ENCODE peak calls at places on chromosome 20, in seven cellular contexts. X is left ventricle myocardium inferior, H is prostate gland, V is lower lobe of right lung, D is AG10803, W is thoracic aorta, S is breast epithelium. B is an unnamed sample.

GRCh38 chr20:588932-589672 is 21.0 kb downstream of the TCF15 start:
- DNase-seq in X (no peak), W (no peak), D (no peak), V (no peak), H (no peak), S (no peak), B (no peak)

GRCh38 chr20:14142171-14142570 is 146.9 kb downstream of the MACROD2 start:
- DNase-seq in H (peak; percentile 41), D (peak; percentile 45), V (no peak), W (no peak), X (no peak), S (no peak), B (no peak)

GRCh38 chr20:41213150-41213820 is 75.9 kb downstream of the PLCG1 start:
- DNase-seq in W (no peak), D (no peak), V (no peak), X (peak; percentile 42), H (no peak), S (no peak), B (no peak)

GRCh38 chr20:50037123-50037522 is 54.3 kb downstream of the SNAI1 start:
- DNase-seq in D (no peak), V (no peak), S (no peak), H (no peak), X (no peak), W (no peak), B (no peak)

GRCh38 chr20:36890586-36890985 is 14.6 kb downstream of the TLDC2 start:
- DNase-seq in S (no peak), H (peak; percentile 28), W (no peak), X (no peak), D (no peak), V (peak; percentile 14), B (no peak)

GRCh38 chr20:38620501-38620900 is 18.9 kb downstream of the ARHGAP40 start:
- DNase-seq in H (no peak), S (no peak), D (no peak), X (no peak), W (no peak), V (no peak), B (no peak)

GRCh38 chr20:8808180-8808535 is 260.7 kb upstream of the PLCB4 start:
- DNase-seq in V (no peak), X (no peak), H (no peak), S (no peak), D (peak; percentile 34), W (no peak), B (no peak)

GRCh38 chr20:1820137-1821074 is 74.8 kb upstream of the SIRPA start:
- DNase-seq in H (no peak), V (peak; percentile 70), S (no peak), X (no peak), D (peak; percentile 80), W (no peak), B (no peak)

GRCh38 chr20:38724603-38725457 is 544 bp downstream of the SLC32A1 start:
- DNase-seq in V (no peak), W (no peak), X (no peak), S (no peak), H (no peak), D (no peak), B (no peak)

GRCh38 chr20:36773123-36773547 is 428 bp downstream of the DSN1 start:
- DNase-seq in D (no peak), H (no peak), X (no peak), V (no peak), S (no peak), W (no peak), B (no peak)

DNA sequence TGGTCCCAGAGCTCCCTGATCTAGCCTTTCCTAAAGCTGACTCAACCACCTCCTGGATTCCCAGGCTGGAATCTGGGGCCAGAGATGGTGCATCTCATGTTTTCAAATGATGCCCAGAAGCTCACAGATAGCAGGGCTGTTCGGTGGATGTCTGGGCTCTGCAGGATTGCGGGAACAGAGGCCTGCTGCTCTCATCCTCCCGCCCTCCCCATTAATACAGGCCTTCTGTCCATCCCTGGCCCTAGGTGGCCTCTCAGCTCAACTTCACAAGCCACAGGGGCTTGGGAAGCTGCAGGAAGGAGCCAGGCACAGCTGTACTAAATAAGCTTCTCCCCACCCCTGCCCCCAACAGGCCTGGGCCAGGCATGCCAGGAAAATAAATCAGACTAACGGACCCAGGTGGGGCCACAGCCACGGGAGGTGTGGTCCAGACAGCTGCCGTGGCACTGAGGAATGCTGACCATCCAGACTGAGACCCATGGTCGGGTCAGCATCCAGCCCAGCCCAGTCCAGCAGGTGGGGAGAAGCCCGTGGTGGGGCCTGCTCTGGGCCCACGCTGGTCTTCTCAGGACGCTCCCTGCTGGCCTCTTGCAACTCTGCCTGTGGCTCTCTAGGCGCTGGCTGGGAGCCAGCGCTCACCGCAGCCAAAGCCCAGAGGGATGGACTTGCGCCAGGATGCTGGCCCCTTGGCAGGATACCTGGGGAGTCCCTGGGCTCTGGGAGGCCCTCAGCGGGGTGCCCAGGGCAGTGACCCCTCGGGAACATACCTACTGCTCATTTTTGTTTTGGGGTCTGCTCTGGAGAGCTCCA is 8.5 kb upstream of the YTHDF1 start:
- DNase-seq in V (peak; percentile 34), S (no peak), D (peak; percentile 28), W (no peak), X (peak; percentile 60), H (peak; percentile 32), B (no peak)
- TF ChIP-seq CTCF in V (no peak), S (no peak), D (peak; percentile 17), W (no peak), X (peak; percentile 39), H (no peak), B (no peak)

GRCh38 chr20:4295226-4295625 is 279.9 kb upstream of the RNF24 start:
- DNase-seq in D (no peak), S (no peak), X (no peak), H (no peak), V (no peak), W (no peak), B (no peak)

GRCh38 chr20:4289875-4290274 is 274.5 kb upstream of the RNF24 start:
- DNase-seq in D (no peak), H (no peak), X (no peak), W (no peak), S (no peak), V (no peak), B (no peak)
- TF ChIP-seq CTCF in D (no peak), H (no peak), X (no peak), W (no peak), S (no peak), V (no peak), B (no peak)

GRCh38 chr20:30284533-30284932 is 972.9 kb upstream of the DEFB115 start:
- DNase-seq in D (no peak), H (no peak), X (no peak), S (no peak), V (no peak), W (no peak), B (no peak)

GRCh38 chr20:30281584-30282197 is 975.8 kb upstream of the DEFB115 start:
- DNase-seq in S (no peak), H (no peak), W (no peak), X (no peak), D (no peak), V (no peak), B (no peak)

DNA sequence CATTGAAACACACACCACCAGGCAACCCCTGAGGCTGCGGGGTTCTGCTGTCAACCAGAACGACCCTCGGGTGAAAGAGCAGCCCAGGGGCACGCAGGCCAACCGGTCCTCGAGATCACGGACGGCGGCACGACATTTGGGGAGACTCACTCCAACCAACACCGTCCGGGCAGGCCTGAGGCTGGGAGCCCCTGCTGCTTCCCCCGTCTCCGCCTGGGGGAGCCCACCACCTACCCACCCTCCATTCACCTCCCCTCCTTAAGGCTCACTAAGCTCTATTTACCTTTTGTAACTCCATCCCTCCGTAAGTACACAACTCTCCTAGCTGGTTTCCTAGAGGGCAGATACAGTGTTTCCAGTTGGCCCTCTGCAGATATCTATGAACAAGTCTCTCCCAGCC is 971.3 kb upstream of the DEFB115 start:
- DNase-seq in H (no peak), S (no peak), V (no peak), D (no peak), W (no peak), X (no peak), B (no peak)
- TF ChIP-seq CTCF in H (no peak), S (no peak), V (no peak), D (no peak), W (no peak), X (no peak), B (no peak)

DNA sequence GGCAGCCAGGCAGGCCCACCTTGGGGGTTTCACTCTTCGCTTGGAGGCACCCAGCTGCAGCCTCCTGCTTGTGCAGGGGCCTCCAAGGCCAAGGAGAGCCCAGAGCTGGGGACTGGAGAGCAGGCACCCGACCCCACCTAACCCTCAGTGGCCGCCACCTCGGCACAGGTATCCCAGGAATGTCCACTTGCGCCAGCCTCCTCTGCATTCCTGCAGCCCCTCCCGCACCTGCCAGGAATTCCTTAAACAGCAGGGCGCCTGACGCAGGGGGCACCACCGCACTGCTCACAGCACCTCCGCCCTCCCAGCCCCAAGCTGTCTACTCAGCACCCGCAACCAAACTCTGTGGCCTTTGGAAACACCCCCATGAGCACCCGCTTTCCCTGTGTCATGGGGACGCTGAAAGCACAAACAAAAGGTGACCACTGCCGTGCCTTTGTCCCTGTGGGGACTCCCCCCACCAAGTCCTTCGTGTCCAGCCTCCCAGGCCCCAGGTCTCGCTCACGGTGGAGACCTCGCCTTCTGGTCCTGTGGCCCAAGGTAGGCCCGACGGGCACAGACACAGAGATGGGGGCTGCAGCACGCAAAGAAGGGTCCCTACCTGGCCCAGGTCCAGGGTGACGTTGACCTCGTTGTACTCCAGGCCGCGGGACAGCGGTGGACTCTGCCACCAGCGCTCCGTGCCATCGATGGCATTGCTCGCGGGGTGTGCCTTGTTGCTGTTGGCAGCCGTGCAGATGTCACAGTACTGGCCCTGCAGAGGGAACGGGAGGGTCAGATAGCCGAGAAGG is 5.1 kb downstream of the LAMA5 start:
- DNase-seq in H (peak; percentile 26), X (peak; percentile 45), V (peak; percentile 91), D (no peak), S (no peak), W (no peak), B (no peak)
- TF ChIP-seq CTCF in H (no peak), X (no peak), V (no peak), D (no peak), S (no peak), W (no peak), B (no peak)

GRCh38 chr20:55057779-55058415 is 582.5 kb downstream of the DOK5 start:
- DNase-seq in V (no peak), H (no peak), D (no peak), S (no peak), W (no peak), X (no peak), B (no peak)
- TF ChIP-seq CTCF in V (peak; percentile 14), H (no peak), D (no peak), S (no peak), W (no peak), X (peak; percentile 71), B (no peak)

GRCh38 chr20:51319522-51319921 is 223.0 kb downstream of the NFATC2 start:
- DNase-seq in S (no peak), D (no peak), X (no peak), W (no peak), H (no peak), V (no peak), B (no peak)
- TF ChIP-seq CTCF in S (no peak), D (no peak), X (no peak), W (no peak), H (no peak), V (no peak), B (no peak)

B was measured in activated B cell treated with CpG ODN at 0.5 μM for 24 hours.